ENCODE peak calls at places on chromosomes 12 and 14, in six cellular contexts. L is HepG2, W is H1, C is GM12878, R is K562, N is GM12892. Q is an unnamed sample.
A peak's percentile ranks its signal among the peaks of the same experiment; 100 is the strongest.

GRCh38 chr12:88746386-88746785 is 166.1 kb upstream of the KITLG start:
- DNase-seq in L (no peak), N (no peak), R (no peak), C (no peak), W (no peak), Q (no peak)

GRCh38 chr14:31568671-31569070 is 7.5 kb downstream of the NUBPL start:
- DNase-seq in N (no peak), W (no peak), L (no peak), C (no peak), R (no peak), Q (no peak)

GRCh38 chr12:108175310-108175709 is 46.2 kb downstream of the WSCD2 start:
- DNase-seq in N (no peak), L (no peak), C (no peak), W (no peak), R (no peak), Q (no peak)

GRCh38 chr12:30774599-30774998 is 19.8 kb upstream of the CAPRIN2 start:
- DNase-seq in C (no peak), N (no peak), R (no peak), L (no peak), W (no peak), Q (no peak)

GRCh38 chr14:75306917-75307699 is 28.5 kb downstream of the FOS start:
- DNase-seq in C (no peak), L (no peak), R (peak; percentile 55), W (no peak), N (peak; percentile 34), Q (peak; percentile 34)

GRCh38 chr12:22016982-22017381 is 29.0 kb upstream of the CMAS start:
- DNase-seq in R (no peak), W (no peak), L (no peak), C (no peak), N (no peak), Q (no peak)

GRCh38 chr12:111158992-111159391 is 209.9 kb downstream of the PHETA1 start:
- DNase-seq in C (no peak), L (no peak), N (no peak), R (no peak), W (no peak), Q (no peak)

GRCh38 chr12:88267630-88268029 is 125.5 kb downstream of the TMTC3 start:
- DNase-seq in N (no peak), W (no peak), C (no peak), L (no peak), R (no peak), Q (no peak)

GRCh38 chr14:98070521-98070920 is 1201.5 kb downstream of the BCL11B start:
- DNase-seq in W (no peak), C (no peak), R (no peak), L (no peak), N (no peak), Q (no peak)

GRCh38 chr12:53102883-53103807 is at the start of gene SOAT2:
- DNase-seq in W (no peak), N (no peak), C (peak; percentile 68), R (no peak), L (peak; percentile 72), Q (peak; percentile 72)

GRCh38 chr12:51318846-51319570 is 5.0 kb downstream of the BIN2 start:
- DNase-seq in L (no peak), C (peak; percentile 59), W (no peak), R (no peak), N (no peak), Q (no peak)

GRCh38 chr12:46774011-46774633 is 51.7 kb downstream of the SLC38A4 start:
- DNase-seq in W (no peak), C (no peak), R (no peak), L (no peak), N (no peak), Q (no peak)

GRCh38 chr14:21748869-21749303 is 75.3 kb upstream of the OR4E1 start:
- DNase-seq in R (peak; percentile 43), C (no peak), N (no peak), L (peak; percentile 56), W (peak; percentile 23), Q (no peak)

GRCh38 chr12:43282106-43282505 is 269.9 kb downstream of the ADAMTS20 start:
- DNase-seq in R (no peak), L (no peak), C (no peak), N (no peak), W (no peak), Q (no peak)

GRCh38 chr12:109047081-109047805 is 5.1 kb upstream of the USP30 start:
- DNase-seq in C (no peak), L (no peak), W (no peak), R (no peak), N (no peak), Q (no peak)

GRCh38 chr12:53200458-53201169 is 6.4 kb downstream of the ITGB7 start:
- DNase-seq in L (no peak), C (peak; percentile 79), N (no peak), R (peak; percentile 50), W (no peak), Q (no peak)

GRCh38 chr12:49979791-49980190 is 7.0 kb downstream of the AQP6 start:
- DNase-seq in C (no peak), L (no peak), R (no peak), N (no peak), W (no peak), Q (no peak)

GRCh38 chr12:64088431-64089349 is 133.4 kb downstream of the KICS2 start:
- DNase-seq in R (peak; percentile 13), N (no peak), W (peak; percentile 10), L (peak; percentile 39), C (no peak), Q (no peak)

GRCh38 chr12:64083285-64084210 is 138.5 kb downstream of the KICS2 start:
- DNase-seq in R (no peak), C (no peak), W (no peak), L (no peak), N (no peak), Q (no peak)

GRCh38 chr12:64086946-64087345 is 135.2 kb downstream of the KICS2 start:
- DNase-seq in L (no peak), R (no peak), W (no peak), N (no peak), C (no peak), Q (no peak)

GRCh38 chr12:64085154-64085553 is 136.9 kb downstream of the KICS2 start:
- DNase-seq in N (no peak), R (no peak), C (no peak), L (no peak), W (no peak), Q (no peak)

GRCh38 chr12:64085996-64086395 is 136.1 kb downstream of the KICS2 start:
- DNase-seq in N (no peak), R (no peak), W (no peak), L (no peak), C (no peak), Q (no peak)
- TF ChIP-seq TAF1 in N (no peak), R (no peak), W (no peak), L (no peak), C (no peak), Q (no peak)

GRCh38 chr14:24145700-24146621 is at the start of gene PSME2:
- DNase-seq in R (no peak), C (no peak), W (no peak), N (no peak), L (no peak), Q (no peak)
- TF ChIP-seq POLR2A in R (no peak), C (peak; percentile 82), W (no peak), N (peak; percentile 78), L (peak; percentile 76), Q (peak; percentile 78)

DNA sequence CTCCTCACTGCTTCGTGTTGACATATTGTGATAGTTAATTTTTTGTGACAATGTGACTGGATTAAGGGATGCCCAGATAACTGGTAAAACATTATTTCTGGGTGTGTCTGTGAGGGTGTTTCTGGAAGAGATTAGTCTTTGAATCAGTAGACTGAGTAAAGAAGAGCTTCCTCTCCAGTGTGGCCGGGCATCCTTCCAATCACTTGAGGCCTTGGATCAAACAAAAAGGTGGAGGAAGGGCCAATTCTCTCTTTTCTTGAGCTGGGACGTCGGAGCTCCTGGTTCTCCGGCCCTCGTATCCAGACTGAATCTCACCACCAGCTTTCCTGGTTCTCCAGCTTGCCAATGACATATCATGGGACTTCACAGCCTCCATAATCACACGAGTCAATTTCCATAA is 240.4 kb downstream of the CHST11 start:
- DNase-seq in R (no peak), C (no peak), N (no peak), L (no peak), W (no peak), Q (no peak)
- TF ChIP-seq TAF1 in R (no peak), C (no peak), N (no peak), L (no peak), W (no peak), Q (no peak)

GRCh38 chr12:89872922-89873630 is 164.4 kb upstream of the ATP2B1 start:
- DNase-seq in R (no peak), L (no peak), W (no peak), N (no peak), C (no peak), Q (no peak)
- TF ChIP-seq POLR2A in R (no peak), L (no peak), W (no peak), N (no peak), C (no peak), Q (no peak)

DNA sequence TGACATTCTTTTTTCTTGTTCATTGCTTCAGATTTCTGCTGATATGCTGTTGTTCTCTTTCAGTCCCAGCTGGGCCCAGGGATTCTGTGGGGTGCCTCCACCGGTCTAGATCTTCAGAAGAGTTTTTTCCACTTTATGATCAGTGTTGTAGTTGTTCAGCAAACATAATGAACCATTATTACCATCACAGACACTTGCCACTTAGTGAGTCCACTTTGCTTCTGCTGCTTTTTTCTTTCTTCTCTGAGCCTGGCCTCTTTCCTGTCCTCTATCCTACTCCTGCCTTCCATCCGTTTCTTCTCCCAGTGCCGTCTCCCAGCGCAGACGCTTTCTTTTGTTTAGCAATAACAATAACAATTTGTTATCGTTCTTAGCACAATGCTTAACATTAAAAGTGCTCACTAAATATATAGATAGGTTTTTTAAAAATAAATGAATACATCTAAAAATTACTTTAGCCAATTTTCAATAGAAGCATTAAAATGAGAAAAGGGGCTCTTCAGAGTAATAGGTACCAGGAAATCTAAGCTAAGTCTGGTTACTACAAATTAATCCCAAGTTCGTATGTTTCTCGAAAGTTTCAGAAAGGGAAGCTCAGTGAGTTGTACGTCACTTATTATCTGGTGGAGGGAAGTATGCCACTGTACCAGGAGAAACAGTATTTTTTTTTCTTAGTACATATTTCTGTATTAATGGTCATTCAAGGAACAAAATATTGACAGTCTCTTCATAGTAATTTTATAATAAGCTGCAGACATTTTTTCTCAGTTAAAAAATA is 98.2 kb downstream of the SRGAP1 start:
- DNase-seq in C (no peak), L (no peak), R (no peak), N (no peak), W (no peak), Q (no peak)
- TF ChIP-seq TAF1 in C (no peak), L (no peak), R (no peak), N (no peak), W (no peak), Q (no peak)

Q was measured in GM12891.